ENCODE peak calls at places on chromosomes 6 and 20, in ten cellular contexts. Z, V, E, W, H, M, C, S, Y and U are unnamed samples.

GRCh38 chr6:113672691-113673149 is 184.4 kb upstream of the MARCKS start:
- DNase-seq in H (peak; percentile 58), M (no peak), C (peak; percentile 77), E (no peak), S (peak; percentile 74), Y (peak; percentile 58), V (peak; percentile 70), W (peak; percentile 19), Z (no peak), U (peak; percentile 51)

GRCh38 chr6:33980176-33980805 is 165.6 kb downstream of the GRM4 start:
- DNase-seq in C (no peak), S (peak; percentile 45), H (no peak), E (no peak), Y (no peak), V (no peak), M (no peak), W (no peak), Z (no peak), U (no peak)

GRCh38 chr6:501891-502601 is 110.5 kb downstream of the IRF4 start:
- DNase-seq in S (no peak), H (no peak), Y (no peak), M (no peak), C (no peak), W (no peak), Z (no peak), V (no peak), E (peak; percentile 35), U (no peak)

GRCh38 chr20:420721-421574 is 12.8 kb downstream of the RBCK1 start:
- DNase-seq in E (no peak), C (no peak), M (no peak), V (no peak), Y (no peak), W (peak; percentile 61), S (no peak), Z (no peak), H (no peak), U (no peak)

GRCh38 chr6:6713660-6714446 is 125.3 kb downstream of the LY86 start:
- DNase-seq in V (no peak), Y (peak; percentile 62), M (no peak), Z (no peak), S (no peak), E (no peak), H (no peak), C (peak; percentile 78), W (peak; percentile 36), U (no peak)

GRCh38 chr6:157638779-157639178 is 184.3 kb upstream of the SNX9 start:
- DNase-seq in C (no peak), M (no peak), Y (no peak), E (no peak), W (no peak), Z (no peak), V (no peak), S (no peak), H (no peak), U (no peak)

GRCh38 chr20:40686434-40686882 is 2.6 kb downstream of the MAFB start:
- DNase-seq in V (peak; percentile 23), S (no peak), H (no peak), C (no peak), W (no peak), Y (no peak), M (no peak), Z (no peak), E (no peak), U (peak; percentile 16)

GRCh38 chr6:169997187-169997929 is 245.9 kb downstream of the ERMARD start:
- DNase-seq in Y (no peak), W (no peak), C (no peak), Z (no peak), S (no peak), E (no peak), H (no peak), V (no peak), M (no peak), U (no peak)

GRCh38 chr20:54078296-54078695 is 7.9 kb upstream of the BCAS1 start:
- DNase-seq in E (no peak), Y (no peak), V (no peak), W (no peak), S (no peak), H (no peak), M (peak; percentile 10), C (no peak), Z (no peak), U (no peak)

GRCh38 chr6:148628251-148628650 is 118.6 kb upstream of the UST start:
- DNase-seq in W (no peak), Z (no peak), V (no peak), C (no peak), Y (no peak), M (no peak), E (no peak), S (no peak), H (no peak), U (no peak)

GRCh38 chr6:69466979-69467570 is 329.7 kb downstream of the LMBRD1 start:
- DNase-seq in C (no peak), H (no peak), V (no peak), S (no peak), Y (no peak), M (no peak), E (no peak), Z (no peak), W (no peak), U (no peak)

GRCh38 chr6:156697224-156697623 is 80.0 kb upstream of the ARID1B start:
- DNase-seq in H (no peak), Y (no peak), M (no peak), V (no peak), S (no peak), E (no peak), W (no peak), Z (no peak), C (no peak), U (no peak)

GRCh38 chr6:128807577-128807976 is 75.4 kb upstream of the LAMA2 start:
- DNase-seq in W (no peak), M (no peak), Z (no peak), S (no peak), V (peak; percentile 33), C (peak; percentile 45), E (no peak), Y (peak; percentile 74), H (no peak), U (peak; percentile 62)